ENCODE peak calls at places on chromosomes 12 and 14, in ten cellular contexts. W is fibroblast of lung, S is GM06990, K is lower leg skin, Y is MCF 10A, G is MM.1S, H is right lobe of liver, T is HFFc6, O is epithelial cell of esophagus, Q is HCT116. C is an unnamed sample.

GRCh38 chr14:68729556-68729955 is 63.3 kb downstream of the ZFP36L1 start:
- DNase-seq in S (no peak), T (no peak), H (no peak), K (no peak), O (no peak), Y (no peak), G (no peak), Q (no peak), W (no peak), C (no peak)

GRCh38 chr14:22560638-22561365 is 28.2 kb downstream of the DAD1 start:
- DNase-seq in G (no peak), Q (no peak), T (no peak), W (no peak), H (no peak), O (no peak), K (no peak), S (no peak), Y (no peak), C (no peak)

GRCh38 chr14:99757331-99758070 is 35.7 kb upstream of the EML1 start:
- DNase-seq in H (peak; percentile 8), K (no peak), S (no peak), W (peak; percentile 96), T (peak; percentile 99), G (no peak), Q (peak; percentile 66), Y (peak; percentile 91), O (peak; percentile 93), C (no peak)

GRCh38 chr12:5548152-5548933 is 116.4 kb downstream of the NTF3 start:
- DNase-seq in W (no peak), O (no peak), K (no peak), Q (no peak), H (no peak), S (no peak), Y (no peak), G (no peak), T (no peak), C (no peak)

GRCh38 chr12:6092784-6093722 is 31.4 kb downstream of the VWF start:
- DNase-seq in T (peak; percentile 89), O (peak; percentile 92), K (no peak), Y (peak; percentile 94), S (no peak), W (peak; percentile 90), Q (peak; percentile 82), H (no peak), G (no peak), C (peak; percentile 44)

GRCh38 chr14:81829447-81829846 is 295.8 kb upstream of the SEL1L start:
- DNase-seq in Q (no peak), O (no peak), S (no peak), Y (no peak), W (no peak), H (no peak), G (no peak), T (no peak), K (no peak), C (no peak)

GRCh38 chr14:104178279-104178678 is 39.9 kb downstream of the KIF26A start:
- DNase-seq in Y (no peak), S (no peak), G (no peak), K (no peak), T (no peak), Q (no peak), W (no peak), H (no peak), O (no peak), C (no peak)

GRCh38 chr12:70543444-70543843 is 93.8 kb downstream of the PTPRB start:
- DNase-seq in T (peak; percentile 94), G (no peak), O (peak; percentile 93), Y (peak; percentile 96), H (no peak), S (no peak), W (peak; percentile 91), Q (peak; percentile 61), K (no peak), C (no peak)

GRCh38 chr12:49336645-49337584 is at the start of gene C1QL4:
- DNase-seq in K (peak; percentile 62), W (peak; percentile 52), O (peak; percentile 69), S (peak; percentile 83), T (peak; percentile 40), H (peak; percentile 81), G (peak; percentile 71), Q (peak; percentile 33), Y (peak; percentile 70), C (peak; percentile 67)

GRCh38 chr14:102351023-102351422 is 11.7 kb downstream of the CINP start:
- DNase-seq in Y (no peak), O (no peak), T (no peak), G (no peak), K (no peak), H (peak; percentile 51), S (no peak), Q (no peak), W (no peak), C (no peak)

GRCh38 chr14:102348376-102348775 is 14.3 kb downstream of the CINP start:
- DNase-seq in G (no peak), S (no peak), T (no peak), H (no peak), Q (no peak), Y (no peak), O (no peak), W (no peak), K (no peak), C (no peak)

GRCh38 chr14:102356280-102356679 is 6.4 kb downstream of the CINP start:
- DNase-seq in G (no peak), Q (no peak), S (no peak), Y (no peak), O (peak; percentile 28), W (no peak), H (no peak), T (no peak), K (no peak), C (no peak)

GRCh38 chr14:102352213-102352612 is 10.5 kb downstream of the CINP start:
- DNase-seq in Y (no peak), T (no peak), W (no peak), S (no peak), Q (no peak), K (no peak), O (no peak), G (no peak), H (no peak), C (no peak)

GRCh38 chr14:102353126-102353619 is 9.5 kb downstream of the CINP start:
- DNase-seq in O (no peak), H (no peak), S (no peak), T (no peak), G (no peak), Q (no peak), W (no peak), Y (no peak), K (no peak), C (no peak)
- TF ChIP-seq CTCF in O (no peak), H (no peak), S (no peak), T (no peak), G (no peak), Q (no peak), W (no peak), Y (no peak), K (no peak), C (no peak)

GRCh38 chr12:18363321-18363720 is 102.0 kb downstream of the PIK3C2G start:
- DNase-seq in H (no peak), W (no peak), S (no peak), K (no peak), O (no peak), G (no peak), Q (no peak), T (no peak), Y (no peak), C (no peak)

GRCh38 chr12:18358930-18359329 is 97.6 kb downstream of the PIK3C2G start:
- DNase-seq in W (no peak), H (no peak), K (no peak), G (no peak), S (no peak), T (no peak), O (no peak), Y (no peak), Q (no peak), C (no peak)

GRCh38 chr12:18358077-18358476 is 96.8 kb downstream of the PIK3C2G start:
- DNase-seq in T (no peak), H (no peak), S (no peak), G (no peak), K (no peak), O (no peak), W (no peak), Q (no peak), Y (no peak), C (no peak)

DNA sequence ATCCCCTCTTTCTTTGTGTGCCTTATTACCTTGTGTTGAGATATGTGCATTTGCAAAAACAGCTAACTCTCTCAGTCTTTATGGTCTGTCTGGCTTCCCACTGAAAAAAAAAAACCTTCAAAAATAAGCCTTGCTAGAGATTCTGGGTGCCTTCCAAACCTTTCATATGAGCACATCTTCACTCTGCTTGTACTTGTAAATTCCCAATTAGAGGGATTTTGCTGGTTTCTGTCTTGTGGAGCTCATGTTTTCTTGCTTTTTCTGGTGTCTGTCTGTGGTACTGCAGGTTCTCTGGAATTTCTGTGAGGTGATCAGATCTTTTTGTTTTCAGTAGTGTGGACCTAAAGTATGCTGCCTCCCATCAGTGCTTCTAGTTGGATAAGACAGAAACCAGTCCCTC is 100.1 kb downstream of the PIK3C2G start:
- DNase-seq in Q (no peak), T (no peak), K (no peak), W (no peak), S (no peak), O (no peak), G (no peak), H (no peak), Y (no peak), C (no peak)
- TF ChIP-seq CTCF in Q (peak; percentile 13), T (peak; percentile 43), K (no peak), W (no peak), S (no peak), O (peak; percentile 13), G (no peak), H (no peak), Y (no peak), C (no peak)

GRCh38 chr14:101960225-101960624 is 4.1 kb upstream of the DYNC1H1 start:
- DNase-seq in H (no peak), Y (no peak), S (no peak), T (no peak), W (no peak), G (peak; percentile 14), O (no peak), Q (no peak), K (no peak), C (no peak)
- TF ChIP-seq CTCF in H (peak; percentile 33), Y (peak; percentile 40), S (peak; percentile 43), T (peak; percentile 73), W (peak; percentile 22), G (peak; percentile 28), O (peak; percentile 43), Q (peak; percentile 52), K (no peak), C (no peak)

DNA sequence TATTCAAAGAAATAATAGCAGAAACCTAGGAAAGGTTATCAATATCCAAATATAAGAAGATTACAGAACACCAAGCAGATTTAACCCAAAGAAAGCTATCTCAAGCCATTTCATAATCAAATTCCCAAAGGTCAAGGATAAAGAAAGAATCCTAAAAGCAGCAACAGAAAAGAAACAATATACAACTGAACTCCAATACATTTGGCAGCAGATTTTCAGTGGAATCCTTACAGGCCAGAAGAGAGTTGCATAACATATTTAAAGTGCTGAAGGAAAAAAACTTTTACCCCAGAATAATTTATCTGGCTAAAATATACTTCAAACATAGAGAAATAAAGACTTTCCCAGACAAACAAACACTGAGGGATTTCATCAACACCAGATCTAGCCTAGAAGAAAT is 54.3 kb downstream of the DENND5B start:
- DNase-seq in Q (no peak), Y (no peak), G (no peak), T (no peak), W (peak; percentile 44), S (no peak), H (no peak), K (no peak), O (no peak), C (no peak)
- TF ChIP-seq CTCF in Q (no peak), Y (no peak), G (no peak), T (no peak), W (no peak), S (no peak), H (no peak), K (no peak), O (no peak), C (no peak)

GRCh38 chr14:91573894-91574837 is 64.1 kb upstream of the PPP4R3A start:
- DNase-seq in K (peak; percentile 18), W (peak; percentile 13), H (peak; percentile 88), Q (peak; percentile 68), O (peak; percentile 65), G (peak; percentile 17), S (peak; percentile 34), T (peak; percentile 29), Y (peak; percentile 77), C (peak; percentile 22)
- TF ChIP-seq CTCF in K (no peak), W (no peak), H (peak; percentile 4), Q (no peak), O (no peak), G (no peak), S (no peak), T (no peak), Y (no peak), C (no peak)